ENCODE peak calls at places on chromosomes 6 and 20, in eight cellular contexts. One of them, this sample, is unnamed.

GRCh38 chr6:99521557-99522286 is 6.5 kb upstream of the USP45 start:
- DNase-seq in activated T-helper 1 cell treated with anti-CD3 and anti-CD28 coated beads, Interleukin-2, amount 50 U/mL, for 16 hours: no peak
- DNase-seq in SK-N-SH: no peak
- DNase-seq in heart left ventricle: no peak
- DNase-seq in activated naive CD4-positive, alpha-beta T cell treated with Interleukin-2 at 50 U/mL for 16 hours: no peak
- DNase-seq in iPS DF 19.7: no peak
- DNase-seq in CD4-positive, alpha-beta memory T cell: no peak
- DNase-seq in hypothalamus: no peak
- DNase-seq in this sample: no peak

GRCh38 chr20:53276143-53276542 is 304.0 kb downstream of the TSHZ2 start:
- DNase-seq in SK-N-SH: no peak
- DNase-seq in CD4-positive, alpha-beta memory T cell: no peak
- DNase-seq in iPS DF 19.7: no peak
- DNase-seq in activated T-helper 1 cell treated with anti-CD3 and anti-CD28 coated beads, Interleukin-2, amount 50 U/mL, for 16 hours: no peak
- DNase-seq in hypothalamus: no peak
- DNase-seq in activated naive CD4-positive, alpha-beta T cell treated with Interleukin-2 at 50 U/mL for 16 hours: no peak
- DNase-seq in heart left ventricle: peak
- DNase-seq in this sample: no peak

GRCh38 chr20:8008733-8009132 is 10.8 kb downstream of the TMX4 start:
- DNase-seq in CD4-positive, alpha-beta memory T cell: no peak
- DNase-seq in hypothalamus: no peak
- DNase-seq in heart left ventricle: no peak
- DNase-seq in iPS DF 19.7: no peak
- DNase-seq in SK-N-SH: no peak
- DNase-seq in activated T-helper 1 cell treated with anti-CD3 and anti-CD28 coated beads, Interleukin-2, amount 50 U/mL, for 16 hours: no peak
- DNase-seq in activated naive CD4-positive, alpha-beta T cell treated with Interleukin-2 at 50 U/mL for 16 hours: no peak
- DNase-seq in this sample: no peak

GRCh38 chr6:167031082-167031709 is 32.0 kb downstream of the CEP43 start:
- DNase-seq in SK-N-SH: peak
- DNase-seq in CD4-positive, alpha-beta memory T cell: no peak
- DNase-seq in activated naive CD4-positive, alpha-beta T cell treated with Interleukin-2 at 50 U/mL for 16 hours: no peak
- DNase-seq in activated T-helper 1 cell treated with anti-CD3 and anti-CD28 coated beads, Interleukin-2, amount 50 U/mL, for 16 hours: no peak
- DNase-seq in hypothalamus: no peak
- DNase-seq in heart left ventricle: no peak
- DNase-seq in iPS DF 19.7: no peak
- DNase-seq in this sample: no peak

GRCh38 chr20:46330072-46330763 is 21.9 kb upstream of the CDH22 start:
- DNase-seq in heart left ventricle: no peak
- DNase-seq in activated naive CD4-positive, alpha-beta T cell treated with Interleukin-2 at 50 U/mL for 16 hours: no peak
- DNase-seq in hypothalamus: no peak
- DNase-seq in CD4-positive, alpha-beta memory T cell: no peak
- DNase-seq in SK-N-SH: peak
- DNase-seq in iPS DF 19.7: no peak
- DNase-seq in activated T-helper 1 cell treated with anti-CD3 and anti-CD28 coated beads, Interleukin-2, amount 50 U/mL, for 16 hours: no peak
- DNase-seq in this sample: no peak

GRCh38 chr6:14216931-14217684 is 99.5 kb downstream of the CD83 start:
- DNase-seq in activated naive CD4-positive, alpha-beta T cell treated with Interleukin-2 at 50 U/mL for 16 hours: no peak
- DNase-seq in iPS DF 19.7: no peak
- DNase-seq in heart left ventricle: no peak
- DNase-seq in activated T-helper 1 cell treated with anti-CD3 and anti-CD28 coated beads, Interleukin-2, amount 50 U/mL, for 16 hours: no peak
- DNase-seq in CD4-positive, alpha-beta memory T cell: no peak
- DNase-seq in hypothalamus: no peak
- DNase-seq in SK-N-SH: no peak
- DNase-seq in this sample: no peak

GRCh38 chr6:52881996-52882841 is 27.3 kb downstream of the GSTA3 start:
- DNase-seq in CD4-positive, alpha-beta memory T cell: peak
- DNase-seq in activated naive CD4-positive, alpha-beta T cell treated with Interleukin-2 at 50 U/mL for 16 hours: peak
- DNase-seq in activated T-helper 1 cell treated with anti-CD3 and anti-CD28 coated beads, Interleukin-2, amount 50 U/mL, for 16 hours: peak
- DNase-seq in SK-N-SH: peak
- DNase-seq in heart left ventricle: peak
- DNase-seq in iPS DF 19.7: no peak
- DNase-seq in hypothalamus: peak
- DNase-seq in this sample: peak

GRCh38 chr20:32116079-32116521 is 6.6 kb downstream of the TM9SF4 start:
- DNase-seq in CD4-positive, alpha-beta memory T cell: no peak
- DNase-seq in iPS DF 19.7: no peak
- DNase-seq in activated naive CD4-positive, alpha-beta T cell treated with Interleukin-2 at 50 U/mL for 16 hours: no peak
- DNase-seq in SK-N-SH: no peak
- DNase-seq in heart left ventricle: no peak
- DNase-seq in activated T-helper 1 cell treated with anti-CD3 and anti-CD28 coated beads, Interleukin-2, amount 50 U/mL, for 16 hours: no peak
- DNase-seq in hypothalamus: no peak
- DNase-seq in this sample: no peak

GRCh38 chr20:21513881-21514540 is at the start of gene NKX2-2:
- DNase-seq in activated naive CD4-positive, alpha-beta T cell treated with Interleukin-2 at 50 U/mL for 16 hours: no peak
- DNase-seq in activated T-helper 1 cell treated with anti-CD3 and anti-CD28 coated beads, Interleukin-2, amount 50 U/mL, for 16 hours: no peak
- DNase-seq in SK-N-SH: peak
- DNase-seq in iPS DF 19.7: no peak
- DNase-seq in CD4-positive, alpha-beta memory T cell: no peak
- DNase-seq in hypothalamus: peak
- DNase-seq in heart left ventricle: no peak
- DNase-seq in this sample: peak